ENCODE peak calls at places on chromosomes 4 and X, in seven cellular contexts. L is CD4-positive, alpha-beta memory T cell; V is lung; E is prostate gland; N is HCT116; W is right lobe of liver; T is cardiac muscle cell. Z is an unnamed sample.

GRCh38 chr4:174657472-174657871 is 135.2 kb upstream of the HPGD start:
- DNase-seq in L (no peak), V (no peak), E (no peak), N (no peak), W (no peak), T (no peak), Z (no peak)

GRCh38 chr4:183098080-183098722 is 856 bp upstream of the WWC2 start:
- DNase-seq in L (peak; percentile 6), V (peak; percentile 48), E (peak; percentile 50), N (no peak), W (peak; percentile 87), T (peak; percentile 81), Z (peak; percentile 42)

GRCh38 chrX:41703574-41704029 is 14.8 kb downstream of the GPR34 start:
- DNase-seq in L (no peak), V (no peak), E (no peak), N (no peak), W (no peak), T (no peak), Z (no peak)

GRCh38 chr4:26061248-26061986 is 147.4 kb downstream of the SMIM20 start:
- DNase-seq in L (peak; percentile 15), V (no peak), E (no peak), N (peak; percentile 63), W (no peak), T (peak; percentile 60), Z (no peak)

GRCh38 chr4:78414116-78414515 is 137.5 kb upstream of the ANXA3 start:
- DNase-seq in L (no peak), V (no peak), E (no peak), N (no peak), W (no peak), T (peak; percentile 44), Z (no peak)

GRCh38 chr4:153465583-153465921 is 608 bp upstream of the TMEM131L start:
- DNase-seq in L (no peak), V (peak; percentile 41), E (peak; percentile 21), N (peak; percentile 16), W (peak; percentile 70), T (peak; percentile 67), Z (peak; percentile 57)

GRCh38 chr4:167826281-167826680 is 266.1 kb upstream of the ANXA10 start:
- DNase-seq in L (no peak), V (no peak), E (no peak), N (no peak), W (no peak), T (peak; percentile 60), Z (no peak)

GRCh38 chr4:26099967-26100366 is 185.9 kb downstream of the SMIM20 start:
- DNase-seq in L (no peak), V (no peak), E (no peak), N (no peak), W (no peak), T (no peak), Z (no peak)

GRCh38 chr4:109278594-109279031 is 23.8 kb downstream of the COL25A1 start:
- DNase-seq in L (no peak), V (no peak), E (no peak), N (no peak), W (no peak), T (no peak), Z (no peak)

GRCh38 chr4:7824218-7824617 is 115.4 kb downstream of the AFAP1 start:
- DNase-seq in L (no peak), V (no peak), E (no peak), N (no peak), W (no peak), T (peak; percentile 47), Z (no peak)

GRCh38 chrX:41276661-41277506 is 57.1 kb upstream of the DDX3X start:
- DNase-seq in L (no peak), V (no peak), E (no peak), N (no peak), W (no peak), T (no peak), Z (peak; percentile 2)

GRCh38 chr4:23856630-23857029 is 33.2 kb downstream of the PPARGC1A start:
- DNase-seq in L (no peak), V (peak; percentile 44), E (peak; percentile 37), N (no peak), W (peak; percentile 73), T (peak; percentile 17), Z (peak; percentile 90)

GRCh38 chr4:3346146-3346545 is 53.3 kb downstream of the RGS12 start:
- DNase-seq in L (peak; percentile 53), V (peak; percentile 59), E (peak; percentile 83), N (peak; percentile 47), W (no peak), T (peak; percentile 87), Z (peak; percentile 78)

GRCh38 chr4:77035153-77035552 is 40.6 kb downstream of the CCNI start:
- DNase-seq in L (no peak), V (no peak), E (no peak), N (no peak), W (no peak), T (no peak), Z (no peak)

GRCh38 chrX:48966796-48967579 is 4.7 kb downstream of the KCND1 start:
- DNase-seq in L (no peak), V (no peak), E (no peak), N (no peak), W (no peak), T (peak; percentile 30), Z (no peak)

GRCh38 chrX:72306851-72307645 is 1.3 kb upstream of the CITED1 start:
- DNase-seq in L (peak; percentile 37), V (peak; percentile 48), E (peak; percentile 35), N (peak; percentile 22), W (peak; percentile 66), T (peak; percentile 70), Z (peak; percentile 59)

GRCh38 chr4:109631709-109632108 is 71.5 kb downstream of the CASP6 start:
- DNase-seq in L (no peak), V (no peak), E (no peak), N (no peak), W (no peak), T (peak; percentile 48), Z (no peak)

GRCh38 chr4:69057620-69058409 is 38.5 kb upstream of the UGT2B7 start:
- DNase-seq in L (no peak), V (no peak), E (no peak), N (no peak), W (no peak), T (peak; percentile 48), Z (no peak)

GRCh38 chrX:112837531-112837930 is 3.1 kb downstream of the AMOT start:
- DNase-seq in L (no peak), V (no peak), E (no peak), N (no peak), W (no peak), T (no peak), Z (no peak)

GRCh38 chrX:19824603-19825002 is 62.8 kb downstream of the SH3KBP1 start:
- DNase-seq in L (no peak), V (no peak), E (no peak), N (no peak), W (no peak), T (no peak), Z (no peak)

GRCh38 chr4:158667651-158668198 is 4.0 kb downstream of the C4orf46 start:
- DNase-seq in L (peak; percentile 14), V (no peak), E (no peak), N (no peak), W (no peak), T (peak; percentile 62), Z (no peak)

GRCh38 chr4:156971623-156972369 is at the start of gene PDGFC:
- DNase-seq in L (no peak), V (peak; percentile 80), E (peak; percentile 62), N (no peak), W (peak; percentile 92), T (peak; percentile 79), Z (peak; percentile 68)

GRCh38 chr4:156971168-156971601 is 414 bp downstream of the PDGFC start:
- DNase-seq in L (no peak), V (peak; percentile 29), E (peak; percentile 44), N (no peak), W (peak; percentile 68), T (no peak), Z (peak; percentile 46)

GRCh38 chr4:156969136-156969535 is 2.5 kb downstream of the PDGFC start:
- DNase-seq in L (no peak), V (no peak), E (no peak), N (no peak), W (no peak), T (no peak), Z (no peak)

GRCh38 chr4:156970501-156971167 is 965 bp downstream of the PDGFC start:
- DNase-seq in L (no peak), V (peak; percentile 69), E (peak; percentile 50), N (no peak), W (peak; percentile 78), T (peak; percentile 79), Z (peak; percentile 71)

DNA sequence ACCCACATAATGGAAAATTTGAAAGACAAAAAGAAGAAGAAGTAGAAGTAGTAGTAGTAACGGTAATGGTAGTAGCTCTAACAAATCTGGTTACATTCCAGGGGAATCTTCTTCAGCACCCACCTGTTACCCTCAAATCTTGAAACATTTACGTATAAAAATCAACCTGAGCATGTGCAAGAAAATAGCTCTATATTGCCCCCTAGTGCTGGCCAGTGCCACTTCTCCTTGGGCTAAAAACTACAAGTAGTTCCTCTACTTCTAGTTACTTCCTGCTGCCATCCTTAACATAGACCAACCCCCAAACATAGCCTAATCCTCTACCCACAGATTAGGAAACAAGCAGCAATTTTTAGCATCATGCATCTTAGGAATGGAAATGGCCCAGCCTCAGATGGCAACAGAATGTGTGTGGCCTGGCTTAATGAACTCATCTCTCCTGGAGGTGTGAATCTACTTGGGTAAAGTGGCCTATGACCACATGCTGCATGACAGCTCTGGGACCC is 3.1 kb downstream of the PDGFC start:
- DNase-seq in L (no peak), V (peak; percentile 71), E (peak; percentile 55), N (peak; percentile 62), W (no peak), T (peak; percentile 86), Z (no peak)
- H3K4me3 ChIP-seq in L (no peak overlapping the region), V (no peak overlapping the region), E (peak overlapping the region; percentile 75), N (no peak overlapping the region), W (no peak overlapping the region), T (no peak overlapping the region), Z (no peak overlapping the region)

GRCh38 chr4:102578270-102578669 is 77.1 kb downstream of the NFKB1 start:
- DNase-seq in L (no peak), V (no peak), E (no peak), N (no peak), W (no peak), T (no peak), Z (no peak)
- H3K36me3 ChIP-seq in L (peaks cover 26% of the 10 kb centered on the region), V (peaks cover 20% of the 10 kb centered on the region), E (no peaks in the 10 kb centered on the region), N (peaks cover 2% of the 10 kb centered on the region), W (peaks cover 35% of the 10 kb centered on the region), T (no peaks in the 10 kb centered on the region), Z (peaks cover 5% of the 10 kb centered on the region)

DNA sequence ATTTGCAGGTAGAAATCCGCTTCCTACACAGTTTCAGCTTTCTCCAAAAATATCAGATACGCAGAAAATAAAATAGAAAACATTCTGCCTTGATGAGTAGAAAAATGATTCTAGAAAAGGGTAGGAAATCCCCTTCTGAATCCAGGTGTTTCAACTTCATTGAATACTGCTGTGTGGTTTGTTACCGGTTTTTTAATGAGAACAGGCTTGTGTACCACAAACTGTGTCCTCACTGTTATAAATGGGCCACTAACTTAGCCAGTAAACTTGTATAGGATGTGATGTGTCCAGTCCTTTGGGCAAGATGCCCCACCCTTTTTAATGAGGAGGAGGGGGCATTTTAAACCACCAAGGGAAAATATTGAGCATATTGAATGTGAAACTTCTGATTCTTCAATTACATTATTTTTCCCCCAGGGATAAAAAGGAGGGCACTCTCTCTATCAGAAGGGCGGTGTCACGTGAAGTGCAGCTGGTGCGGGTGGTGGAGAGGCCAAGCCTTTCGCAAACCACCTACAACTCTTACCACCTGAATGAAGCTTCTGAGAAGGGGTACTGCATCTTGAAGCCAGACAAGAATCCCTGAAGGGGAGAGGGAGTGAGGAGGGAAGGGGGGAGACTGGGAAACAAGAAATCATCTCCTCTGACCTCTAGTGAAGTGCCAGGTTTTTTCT is 4.5 kb downstream of the CXXC4 start:
- DNase-seq in L (no peak), V (no peak), E (peak; percentile 20), N (no peak), W (peak; percentile 65), T (no peak), Z (peak; percentile 44)
- H3K4me3 ChIP-seq in L (peak overlapping the region; percentile 46), V (no peak overlapping the region), E (peak overlapping the region; percentile 56), N (peak overlapping the region; percentile 68), W (peak overlapping the region; percentile 54), T (peak overlapping the region; percentile 61), Z (no peak overlapping the region)

GRCh38 chrX:153459976-153460375 is 10.4 kb downstream of the HAUS7 start:
- DNase-seq in L (no peak), V (no peak), E (no peak), N (no peak), W (no peak), T (peak; percentile 35), Z (no peak)
- H3K36me3 ChIP-seq in L (peaks cover 7% of the 10 kb centered on the region), V (no peaks in the 10 kb centered on the region), E (no peaks in the 10 kb centered on the region), N (no peaks in the 10 kb centered on the region), W (no peaks in the 10 kb centered on the region), T (no peaks in the 10 kb centered on the region), Z (no peaks in the 10 kb centered on the region)

Z was measured in mucosa of descending colon.